ENCODE peak calls at places on chromosomes 1 and 21, in five cellular contexts. V is cardiac muscle cell; K is AG08395; M is stimulated activated CD4-positive, alpha-beta T cell treated with anti-CD3 and anti-CD28 coated beads, Interleukin-4, amount 100 ng/mL, for 4 hours; B is HFFc6. L is an unnamed sample.

GRCh38 chr1:215472723-215473122 is 94.4 kb upstream of the KCTD3 start:
- DNase-seq in V (no peak), K (no peak), M (no peak), B (no peak), L (no peak)

GRCh38 chr1:186152227-186152944 is 222.7 kb downstream of the TPR start:
- DNase-seq in V (no peak), K (peak; percentile 24), M (no peak), B (peak; percentile 84), L (no peak)

GRCh38 chr1:66401244-66401643 is 132.7 kb upstream of the SGIP1 start:
- DNase-seq in V (no peak), K (no peak), M (no peak), B (no peak), L (no peak)

GRCh38 chr1:17976843-17977242 is 130.8 kb upstream of the IGSF21 start:
- DNase-seq in V (no peak), K (no peak), M (no peak), B (no peak), L (no peak)

GRCh38 chr1:69846267-69846666 is 278.5 kb downstream of the LRRC7 start:
- DNase-seq in V (no peak), K (no peak), M (no peak), B (no peak), L (no peak)

GRCh38 chr1:82225407-82226197 is 424.9 kb downstream of the ADGRL2 start:
- DNase-seq in V (no peak), K (peak; percentile 22), M (no peak), B (no peak), L (peak; percentile 12)

GRCh38 chr1:54975709-54976108 is 4.7 kb upstream of the TMEM61 start:
- DNase-seq in V (no peak), K (no peak), M (no peak), B (no peak), L (no peak)

GRCh38 chr1:121444096-121444495 is 259.3 kb downstream of the SRGAP2C start:
- DNase-seq in V (no peak), K (no peak), M (no peak), B (no peak), L (no peak)

GRCh38 chr1:171292799-171293198 is 21.2 kb upstream of the FMO4 start:
- DNase-seq in V (no peak), K (peak; percentile 78), M (no peak), B (peak; percentile 76), L (no peak)

GRCh38 chr1:67434491-67434890 is 4.3 kb upstream of the SERBP1 start:
- DNase-seq in V (no peak), K (no peak), M (no peak), B (no peak), L (no peak)

GRCh38 chr1:85801520-85801919 is 93.3 kb upstream of the ZNHIT6 start:
- DNase-seq in V (no peak), K (peak; percentile 17), M (no peak), B (no peak), L (no peak)

GRCh38 chr1:50441183-50441582 is 17.9 kb upstream of the DMRTA2 start:
- DNase-seq in V (no peak), K (no peak), M (no peak), B (no peak), L (no peak)

GRCh38 chr1:237042467-237042891 is 495 bp downstream of the RYR2 start:
- DNase-seq in V (no peak), K (no peak), M (no peak), B (no peak), L (no peak)

GRCh38 chr21:45923146-45923545 is 58.4 kb upstream of the COL6A1 start:
- DNase-seq in V (peak; percentile 83), K (peak; percentile 92), M (peak; percentile 53), B (peak; percentile 74), L (no peak)

GRCh38 chr21:31557421-31557955 is 102.0 kb upstream of the SOD1 start:
- DNase-seq in V (peak; percentile 33), K (no peak), M (no peak), B (no peak), L (no peak)

GRCh38 chr1:36118396-36118795 is 6.6 kb downstream of the COL8A2 start:
- DNase-seq in V (no peak), K (no peak), M (no peak), B (no peak), L (no peak)

GRCh38 chr1:236287356-236287755 is 5.6 kb upstream of the ERO1B start:
- DNase-seq in V (no peak), K (no peak), M (no peak), B (no peak), L (no peak)

GRCh38 chr1:69567847-69568434 is at the start of gene LRRC7:
- DNase-seq in V (peak; percentile 58), K (no peak), M (no peak), B (no peak), L (no peak)

GRCh38 chr1:226548281-226549093 is at the start of gene STUM:
- DNase-seq in V (peak; percentile 82), K (peak; percentile 58), M (no peak), B (no peak), L (no peak)

GRCh38 chr1:6991271-6991670 is 206.0 kb downstream of the CAMTA1 start:
- DNase-seq in V (no peak), K (peak; percentile 57), M (no peak), B (peak; percentile 79), L (no peak)

GRCh38 chr1:151197863-151198253 is 494 bp upstream of the PIP5K1A start:
- DNase-seq in V (no peak), K (no peak), M (no peak), B (no peak), L (no peak)

GRCh38 chr1:32695098-32695904 is 7.3 kb downstream of the SYNC start:
- DNase-seq in V (no peak), K (peak; percentile 77), M (no peak), B (peak; percentile 72), L (no peak)

GRCh38 chr1:229869687-229870086 is 197.4 kb upstream of the GALNT2 start:
- DNase-seq in V (no peak), K (no peak), M (no peak), B (no peak), L (no peak)

GRCh38 chr1:17869826-17870225 is 114.7 kb downstream of the ACTL8 start:
- DNase-seq in V (no peak), K (peak; percentile 37), M (no peak), B (peak; percentile 4), L (no peak)

GRCh38 chr1:228338521-228339051 is 68.0 kb downstream of the TRIM11 start:
- DNase-seq in V (no peak), K (no peak), M (no peak), B (no peak), L (no peak)

GRCh38 chr1:181490740-181491712 is 7.7 kb downstream of the CACNA1E start:
- DNase-seq in V (no peak), K (no peak), M (no peak), B (no peak), L (no peak)

GRCh38 chr21:45617021-45617930 is 26.2 kb upstream of the PCBP3 start:
- DNase-seq in V (peak; percentile 38), K (no peak), M (no peak), B (no peak), L (no peak)

GRCh38 chr21:33198346-33199135 is 31.2 kb upstream of the IFNAR2 start:
- DNase-seq in V (no peak), K (peak; percentile 69), M (no peak), B (no peak), L (no peak)

L was measured in GM12878.